ENCODE peak calls at places on chromosomes 6 and 20, in four cellular contexts. H is cardiac muscle cell, S is WERI-Rb-1, K is neural progenitor cell. T is an unnamed sample.

GRCh38 chr6:52284131-52284459 is 447 bp downstream of the MCM3 start:
- DNase-seq in K (peak), H (no peak), S (peak), T (peak)

GRCh38 chr6:3789018-3789895 is 37.7 kb upstream of the PXDC1 start:
- DNase-seq in K (no peak), H (peak), S (no peak), T (no peak)

GRCh38 chr6:44172759-44173500 is 14.3 kb downstream of the CAPN11 start:
- DNase-seq in H (peak), K (peak), S (peak), T (peak)

GRCh38 chr6:158963020-158963808 is 36.8 kb downstream of the RSPH3 start:
- DNase-seq in K (no peak), H (no peak), S (no peak), T (no peak)

GRCh38 chr6:13421425-13422057 is 65.9 kb downstream of the GFOD1 start:
- DNase-seq in K (no peak), S (peak), H (peak), T (peak)

GRCh38 chr6:155100087-155100486 is 105.0 kb downstream of the TIAM2 start:
- DNase-seq in H (no peak), K (no peak), S (no peak), T (no peak)

GRCh38 chr6:35311390-35312075 is 13.9 kb downstream of the DEF6 start:
- DNase-seq in K (no peak), H (no peak), S (no peak), T (no peak)

GRCh38 chr6:90088009-90088408 is 193.7 kb downstream of the GJA10 start:
- DNase-seq in K (no peak), S (no peak), H (peak), T (peak)

GRCh38 chr6:87617405-87617804 is 27.5 kb downstream of the ORC3 start:
- DNase-seq in S (no peak), K (no peak), H (no peak), T (no peak)

GRCh38 chr6:53369876-53370515 is 21.2 kb upstream of the ELOVL5 start:
- DNase-seq in K (no peak), S (no peak), H (no peak), T (peak)

GRCh38 chr20:25372584-25373336 is 17.9 kb downstream of the ABHD12 start:
- DNase-seq in S (no peak), H (peak), K (no peak), T (no peak)

DNA sequence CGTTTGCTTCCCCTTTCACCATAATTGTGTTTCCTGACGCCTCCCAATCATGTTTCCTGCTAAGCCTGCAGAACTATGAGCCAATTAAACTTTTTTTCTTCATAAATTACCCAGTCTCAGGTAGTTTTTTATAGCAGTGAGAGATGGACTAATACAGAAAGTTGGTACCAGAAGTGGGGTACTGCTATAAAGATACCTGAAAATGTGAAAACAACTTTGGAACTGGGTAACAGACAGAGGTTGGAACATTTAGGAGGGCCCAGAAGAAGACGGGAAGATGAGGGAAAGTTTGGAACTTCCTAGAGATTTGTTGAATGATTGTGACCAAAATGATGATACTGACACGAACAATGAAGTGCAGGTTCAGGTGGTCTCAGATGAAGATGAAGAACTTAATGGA is 1058.6 kb upstream of the CITED2 start:
- DNase-seq in H (no peak), S (no peak), K (no peak), T (no peak)
- H3K4me3 ChIP-seq in H (no peak), S (no peak), K (no peak), T (no peak)

GRCh38 chr6:106771822-106772221 is 142.4 kb downstream of the QRSL1 start:
- DNase-seq in S (no peak), K (no peak), H (no peak), T (no peak)

GRCh38 chr6:106773956-106774629 is 144.7 kb downstream of the QRSL1 start:
- DNase-seq in H (no peak), K (no peak), S (no peak), T (no peak)

GRCh38 chr6:106770663-106771062 is 141.3 kb downstream of the QRSL1 start:
- DNase-seq in H (no peak), S (no peak), K (no peak), T (no peak)

GRCh38 chr6:106772270-106773142 is 143.1 kb downstream of the QRSL1 start:
- DNase-seq in K (no peak), S (no peak), H (no peak), T (no peak)

GRCh38 chr6:106773482-106773881 is 144.1 kb downstream of the QRSL1 start:
- DNase-seq in K (no peak), H (no peak), S (no peak), T (no peak)
- TF ChIP-seq CTCF in K (no peak), H (no peak), S (no peak), T (no peak)

GRCh38 chr20:33606114-33606771 is 55.9 kb upstream of the C20orf144 start:
- DNase-seq in K (peak), H (no peak), S (no peak), T (no peak)
- H3K4me3 ChIP-seq in K (no peak), H (no peak), S (no peak), T (no peak)

GRCh38 chr6:152748843-152749242 is 1.8 kb upstream of the VIP start:
- DNase-seq in S (no peak), K (no peak), H (peak), T (peak)
- TF ChIP-seq CTCF in S (no peak), K (peak), H (peak), T (peak)

GRCh38 chr20:18287546-18287914 is 797 bp upstream of the ZNF133 start:
- DNase-seq in K (no peak), H (no peak), S (peak), T (no peak)
- H3K4me3 ChIP-seq in K (peak), H (peak), S (peak), T (peak)

GRCh38 chr20:44418069-44418905 is 57.4 kb upstream of the TTPAL start:
- DNase-seq in K (no peak), H (no peak), S (no peak), T (no peak)
- TF ChIP-seq CTCF in K (no peak), H (no peak), S (no peak), T (no peak)

GRCh38 chr20:57629976-57630525 is 9.8 kb upstream of the ZBP1 start:
- DNase-seq in H (no peak), S (no peak), K (no peak), T (no peak)
- H3K4me3 ChIP-seq in H (no peak), S (no peak), K (no peak), T (no peak)